ENCODE peak calls at places on chromosome X, in six cellular contexts. One of them, this sample, is unnamed.

GRCh38 chrX:49915352-49916222 is 6.8 kb upstream of the CLCN5 start:
- DNase-seq in breast epithelium: no peak
- DNase-seq in IMR-90: peak
- DNase-seq in coronary artery: no peak
- DNase-seq in psoas muscle: no peak
- DNase-seq in pancreas: no peak
- DNase-seq in this sample: no peak

GRCh38 chrX:44338361-44338760 is 5.1 kb downstream of the EFHC2 start:
- DNase-seq in coronary artery: no peak
- DNase-seq in IMR-90: no peak
- DNase-seq in breast epithelium: no peak
- DNase-seq in psoas muscle: no peak
- DNase-seq in pancreas: no peak
- DNase-seq in this sample: no peak

GRCh38 chrX:64394874-64395567 is at the start of gene MTMR8:
- DNase-seq in breast epithelium: peak
- DNase-seq in pancreas: peak
- DNase-seq in psoas muscle: peak
- DNase-seq in coronary artery: peak
- DNase-seq in IMR-90: no peak
- DNase-seq in this sample: no peak

GRCh38 chrX:147565239-147565638 is 346.5 kb upstream of the FMR1 start:
- DNase-seq in breast epithelium: no peak
- DNase-seq in coronary artery: no peak
- DNase-seq in psoas muscle: no peak
- DNase-seq in IMR-90: no peak
- DNase-seq in pancreas: no peak
- DNase-seq in this sample: no peak

GRCh38 chrX:33379839-33380238 is 168.5 kb upstream of the DMD start:
- DNase-seq in psoas muscle: no peak
- DNase-seq in IMR-90: no peak
- DNase-seq in pancreas: no peak
- DNase-seq in breast epithelium: no peak
- DNase-seq in coronary artery: no peak
- DNase-seq in this sample: no peak

GRCh38 chrX:106932492-106932923 is 12.3 kb downstream of the CLDN2 start:
- DNase-seq in pancreas: no peak
- DNase-seq in coronary artery: no peak
- DNase-seq in breast epithelium: no peak
- DNase-seq in psoas muscle: no peak
- DNase-seq in IMR-90: peak
- DNase-seq in this sample: no peak

GRCh38 chrX:56968980-56969379 is 26.4 kb downstream of the SPIN3 start:
- DNase-seq in IMR-90: peak
- DNase-seq in breast epithelium: no peak
- DNase-seq in coronary artery: no peak
- DNase-seq in psoas muscle: no peak
- DNase-seq in pancreas: no peak
- DNase-seq in this sample: no peak

GRCh38 chrX:9183481-9183880 is 149.6 kb upstream of the FAM9B start:
- DNase-seq in breast epithelium: no peak
- DNase-seq in psoas muscle: no peak
- DNase-seq in pancreas: no peak
- DNase-seq in coronary artery: no peak
- DNase-seq in IMR-90: no peak
- DNase-seq in this sample: no peak

GRCh38 chrX:23907106-23907495 is 637 bp downstream of the APOO start:
- DNase-seq in pancreas: no peak
- DNase-seq in psoas muscle: no peak
- DNase-seq in IMR-90: no peak
- DNase-seq in coronary artery: no peak
- DNase-seq in breast epithelium: no peak
- DNase-seq in this sample: no peak

GRCh38 chrX:115561605-115562491 is 874 bp downstream of the PLS3 start:
- DNase-seq in IMR-90: peak
- DNase-seq in psoas muscle: peak
- DNase-seq in breast epithelium: no peak
- DNase-seq in pancreas: peak
- DNase-seq in coronary artery: peak
- DNase-seq in this sample: no peak

GRCh38 chrX:12352922-12353321 is 214.6 kb downstream of the FRMPD4 start:
- DNase-seq in breast epithelium: no peak
- DNase-seq in psoas muscle: no peak
- DNase-seq in pancreas: no peak
- DNase-seq in coronary artery: no peak
- DNase-seq in IMR-90: no peak
- DNase-seq in this sample: no peak

GRCh38 chrX:8504451-8504850 is 39.8 kb downstream of the VCX3B start:
- DNase-seq in coronary artery: no peak
- DNase-seq in breast epithelium: no peak
- DNase-seq in IMR-90: peak
- DNase-seq in pancreas: no peak
- DNase-seq in psoas muscle: no peak
- DNase-seq in this sample: peak

GRCh38 chrX:48918303-48918643 is 551 bp downstream of the PIM2 start:
- DNase-seq in IMR-90: no peak
- DNase-seq in breast epithelium: no peak
- DNase-seq in coronary artery: no peak
- DNase-seq in pancreas: no peak
- DNase-seq in psoas muscle: no peak
- DNase-seq in this sample: no peak

GRCh38 chrX:153766098-153766817 is 2.2 kb downstream of the PLXNB3 start:
- DNase-seq in breast epithelium: no peak
- DNase-seq in psoas muscle: peak
- DNase-seq in IMR-90: peak
- DNase-seq in pancreas: no peak
- DNase-seq in coronary artery: no peak
- DNase-seq in this sample: no peak

GRCh38 chrX:46208225-46208854 is 336.9 kb downstream of the ZNF674 start:
- DNase-seq in IMR-90: no peak
- DNase-seq in coronary artery: no peak
- DNase-seq in pancreas: no peak
- DNase-seq in psoas muscle: no peak
- DNase-seq in breast epithelium: no peak
- DNase-seq in this sample: no peak

GRCh38 chrX:114097866-114098265 is 486.0 kb upstream of the HTR2C start:
- DNase-seq in pancreas: no peak
- DNase-seq in IMR-90: no peak
- DNase-seq in psoas muscle: no peak
- DNase-seq in breast epithelium: no peak
- DNase-seq in coronary artery: no peak
- DNase-seq in this sample: no peak

GRCh38 chrX:155747520-155747919 is 133.6 kb upstream of the VAMP7 start:
- DNase-seq in pancreas: peak
- DNase-seq in breast epithelium: no peak
- DNase-seq in IMR-90: no peak
- DNase-seq in psoas muscle: peak
- DNase-seq in coronary artery: no peak
- DNase-seq in this sample: no peak

GRCh38 chrX:72536542-72536941 is 36.1 kb downstream of the HDAC8 start:
- DNase-seq in breast epithelium: no peak
- DNase-seq in coronary artery: no peak
- DNase-seq in psoas muscle: no peak
- DNase-seq in pancreas: no peak
- DNase-seq in IMR-90: no peak
- DNase-seq in this sample: no peak

GRCh38 chrX:12701625-12702024 is 89.6 kb upstream of the PRPS2 start:
- DNase-seq in psoas muscle: no peak
- DNase-seq in pancreas: peak
- DNase-seq in IMR-90: peak
- DNase-seq in breast epithelium: peak
- DNase-seq in coronary artery: no peak
- DNase-seq in this sample: peak

GRCh38 chrX:15903186-15903681 is 48.6 kb upstream of the AP1S2 start:
- DNase-seq in pancreas: no peak
- DNase-seq in IMR-90: no peak
- DNase-seq in coronary artery: no peak
- DNase-seq in psoas muscle: no peak
- DNase-seq in breast epithelium: no peak
- DNase-seq in this sample: no peak

GRCh38 chrX:140766024-140766611 is 56.6 kb downstream of the LINC00632 start:
- DNase-seq in IMR-90: peak
- DNase-seq in coronary artery: no peak
- DNase-seq in pancreas: peak
- DNase-seq in breast epithelium: no peak
- DNase-seq in psoas muscle: peak
- DNase-seq in this sample: no peak

GRCh38 chrX:38649674-38650647 is 88.6 kb downstream of the TSPAN7 start:
- DNase-seq in breast epithelium: no peak
- DNase-seq in psoas muscle: peak
- DNase-seq in pancreas: no peak
- DNase-seq in IMR-90: no peak
- DNase-seq in coronary artery: no peak
- DNase-seq in this sample: no peak
- H3K27ac ChIP-seq in breast epithelium: no peak
- H3K27ac ChIP-seq in psoas muscle: peak
- H3K27ac ChIP-seq in pancreas: no peak
- H3K27ac ChIP-seq in IMR-90: no peak
- H3K27ac ChIP-seq in coronary artery: no peak
- H3K27ac ChIP-seq in this sample: no peak

DNA sequence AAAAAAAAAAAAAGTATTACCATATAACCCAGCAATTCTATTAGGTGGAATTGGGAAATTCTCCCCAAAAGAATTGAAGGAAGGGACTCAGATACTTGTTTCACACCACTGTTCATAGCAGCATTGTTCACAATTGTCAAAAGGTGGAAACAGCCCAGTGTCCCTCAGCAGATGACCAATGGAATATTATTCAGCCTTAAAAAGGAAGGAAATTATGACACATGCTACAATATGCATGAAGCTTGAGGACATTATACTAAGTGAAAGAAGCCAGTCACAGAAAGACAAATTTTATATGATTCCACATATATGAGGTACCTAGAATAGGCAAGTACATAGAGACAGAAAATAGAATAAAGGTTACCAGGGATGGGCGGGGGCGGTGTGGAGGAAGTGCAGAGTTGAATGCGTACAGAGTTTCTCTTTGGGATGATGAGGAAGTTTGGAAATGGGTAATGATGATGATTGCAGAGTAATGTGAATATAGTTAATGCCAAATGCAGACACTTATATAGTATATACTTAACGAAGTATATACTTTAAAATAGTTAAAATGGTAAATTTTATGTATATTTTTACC is 29.6 kb downstream of the DOCK11 start:
- DNase-seq in coronary artery: no peak
- DNase-seq in psoas muscle: no peak
- DNase-seq in IMR-90: no peak
- DNase-seq in pancreas: no peak
- DNase-seq in breast epithelium: no peak
- DNase-seq in this sample: no peak
- H3K27ac ChIP-seq in coronary artery: no peak
- H3K27ac ChIP-seq in psoas muscle: no peak
- H3K27ac ChIP-seq in IMR-90: no peak
- H3K27ac ChIP-seq in pancreas: no peak
- H3K27ac ChIP-seq in breast epithelium: no peak
- H3K27ac ChIP-seq in this sample: no peak

GRCh38 chrX:130171446-130172126 is at the start of gene RAB33A:
- DNase-seq in psoas muscle: no peak
- DNase-seq in breast epithelium: no peak
- DNase-seq in coronary artery: no peak
- DNase-seq in IMR-90: no peak
- DNase-seq in pancreas: no peak
- DNase-seq in this sample: no peak
- H3K27ac ChIP-seq in psoas muscle: no peak
- H3K27ac ChIP-seq in breast epithelium: peak
- H3K27ac ChIP-seq in coronary artery: peak
- H3K27ac ChIP-seq in IMR-90: no peak
- H3K27ac ChIP-seq in pancreas: no peak
- H3K27ac ChIP-seq in this sample: no peak

DNA sequence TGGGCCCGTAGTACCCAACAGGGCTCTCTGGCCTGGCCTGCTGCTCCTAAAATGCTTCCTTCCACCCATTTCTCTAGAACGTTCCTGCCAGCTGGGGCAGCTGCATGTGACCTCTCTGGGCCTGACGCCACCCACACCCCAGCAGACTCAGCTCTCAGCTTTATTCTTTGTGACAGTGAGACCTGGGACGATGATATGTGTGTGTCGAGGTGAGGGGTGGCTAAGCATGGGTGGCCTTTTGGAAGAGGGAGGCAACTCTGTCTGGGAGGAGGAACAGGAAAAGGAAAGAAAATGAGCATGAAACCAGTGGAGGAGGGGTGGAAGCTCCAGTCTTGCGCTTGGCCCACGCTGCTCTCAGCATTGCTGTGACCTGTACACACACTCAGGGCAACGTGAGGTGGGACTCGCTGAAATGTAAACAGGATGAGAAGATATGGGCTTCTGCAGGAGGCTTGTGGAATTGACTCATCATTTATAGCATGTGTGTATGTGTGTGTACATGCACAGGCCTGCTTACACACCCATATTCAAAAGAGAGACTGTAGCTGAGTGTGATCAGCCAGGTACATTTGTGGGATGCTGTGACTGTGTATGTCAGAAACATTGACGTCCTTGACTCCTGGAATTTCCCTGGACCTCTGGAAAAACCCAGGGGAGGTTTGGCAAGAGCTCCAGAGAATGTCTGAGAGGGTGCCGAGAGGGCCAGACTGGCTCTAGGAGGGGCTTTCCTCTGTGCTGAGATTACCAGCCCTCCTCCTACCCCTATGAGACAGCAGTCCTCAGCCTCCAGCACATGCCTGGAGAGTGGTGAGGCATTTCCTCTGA is 137.9 kb downstream of the PJA1 start:
- DNase-seq in pancreas: no peak
- DNase-seq in breast epithelium: no peak
- DNase-seq in psoas muscle: no peak
- DNase-seq in IMR-90: peak
- DNase-seq in coronary artery: no peak
- DNase-seq in this sample: peak
- H3K27ac ChIP-seq in pancreas: no peak
- H3K27ac ChIP-seq in breast epithelium: peak
- H3K27ac ChIP-seq in psoas muscle: no peak
- H3K27ac ChIP-seq in IMR-90: peak
- H3K27ac ChIP-seq in coronary artery: no peak
- H3K27ac ChIP-seq in this sample: peak

DNA sequence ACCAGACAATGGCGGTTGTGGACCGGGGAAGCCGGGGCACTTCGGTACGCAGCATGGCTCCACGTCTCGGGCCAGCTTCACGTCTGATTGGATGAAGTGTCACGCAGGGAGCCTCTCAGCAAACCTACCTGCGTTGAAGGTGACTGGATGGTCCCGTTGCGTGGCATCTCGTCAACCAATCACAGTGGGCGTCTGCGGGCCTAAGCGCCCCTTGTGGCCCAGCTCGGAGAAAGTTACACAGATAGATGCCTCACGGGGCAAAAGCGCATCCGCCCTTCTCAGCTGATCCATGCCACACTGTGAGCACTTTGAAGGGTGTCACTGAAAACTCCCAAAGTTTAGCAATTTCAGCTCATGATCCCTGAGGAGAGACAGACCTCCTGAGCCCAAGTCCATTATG is at the start of gene H2BW1:
- DNase-seq in breast epithelium: no peak
- DNase-seq in pancreas: no peak
- DNase-seq in coronary artery: no peak
- DNase-seq in IMR-90: no peak
- DNase-seq in psoas muscle: no peak
- DNase-seq in this sample: no peak
- H3K27ac ChIP-seq in breast epithelium: no peak
- H3K27ac ChIP-seq in pancreas: no peak
- H3K27ac ChIP-seq in coronary artery: no peak
- H3K27ac ChIP-seq in IMR-90: no peak
- H3K27ac ChIP-seq in psoas muscle: no peak
- H3K27ac ChIP-seq in this sample: no peak

GRCh38 chrX:131987252-131987651 is 35.9 kb upstream of the STK26 start:
- DNase-seq in psoas muscle: no peak
- DNase-seq in coronary artery: no peak
- DNase-seq in IMR-90: no peak
- DNase-seq in breast epithelium: no peak
- DNase-seq in pancreas: no peak
- DNase-seq in this sample: no peak
- H3K27ac ChIP-seq in psoas muscle: no peak
- H3K27ac ChIP-seq in coronary artery: no peak
- H3K27ac ChIP-seq in IMR-90: no peak
- H3K27ac ChIP-seq in breast epithelium: no peak
- H3K27ac ChIP-seq in pancreas: no peak
- H3K27ac ChIP-seq in this sample: no peak